ENCODE peak calls at places on chromosomes 5 and 9, in seven cellular contexts. Y is astrocyte, K is heart left ventricle, P is uterus, W is H1, I is heart right ventricle, H is tibial nerve. T is an unnamed sample. For H3K4me1, the result is how much of the 10 kb centered on the place peaks cover.

GRCh38 chr5:135072357-135073247 is 38.6 kb upstream of the PITX1 start:
- DNase-seq in Y (no peak), K (no peak), P (no peak), W (peak), I (no peak), H (no peak), T (peak)

GRCh38 chr5:136109453-136109852 is 23.2 kb upstream of the SMAD5 start:
- DNase-seq in Y (no peak), K (no peak), P (no peak), W (no peak), I (no peak), H (no peak), T (no peak)

GRCh38 chr5:34415559-34416198 is 240.4 kb upstream of the RAI14 start:
- DNase-seq in Y (no peak), K (no peak), P (no peak), W (no peak), I (no peak), H (no peak), T (no peak)

GRCh38 chr5:179294891-179295777 is 50.1 kb downstream of the ADAMTS2 start:
- DNase-seq in Y (peak), K (peak), P (no peak), W (no peak), I (peak), H (no peak), T (peak)

GRCh38 chr5:140840978-140841962 is at the start of gene PCDHA8:
- DNase-seq in Y (no peak), K (no peak), P (no peak), W (peak), I (no peak), H (no peak), T (no peak)

GRCh38 chr5:143235423-143235822 is 168.1 kb downstream of the NR3C1 start:
- DNase-seq in Y (peak), K (no peak), P (no peak), W (no peak), I (no peak), H (no peak), T (no peak)

GRCh38 chr5:10331341-10331796 is 22.1 kb upstream of the MARCHF6 start:
- DNase-seq in Y (peak), K (peak), P (peak), W (no peak), I (peak), H (peak), T (peak)

GRCh38 chr9:116662633-116663032 is 24.5 kb upstream of the TRIM32 start:
- DNase-seq in Y (no peak), K (no peak), P (no peak), W (no peak), I (no peak), H (no peak), T (no peak)

GRCh38 chr9:27861887-27862286 is 288.6 kb upstream of the C9orf72 start:
- DNase-seq in Y (peak), K (no peak), P (no peak), W (no peak), I (no peak), H (no peak), T (no peak)

GRCh38 chr9:128282500-128282899 is 6.4 kb downstream of the SWI5 start:
- DNase-seq in Y (peak), K (no peak), P (no peak), W (no peak), I (no peak), H (no peak), T (no peak)

GRCh38 chr9:70013598-70014196 is 30.0 kb upstream of the MAMDC2 start:
- DNase-seq in Y (peak), K (no peak), P (peak), W (no peak), I (no peak), H (no peak), T (no peak)

GRCh38 chr5:169197343-169197742 is 103.6 kb downstream of the SLIT3 start:
- DNase-seq in Y (no peak), K (no peak), P (no peak), W (no peak), I (no peak), H (no peak), T (no peak)

GRCh38 chr5:11890777-11891176 is 13.5 kb downstream of the CTNND2 start:
- DNase-seq in Y (no peak), K (no peak), P (no peak), W (no peak), I (no peak), H (no peak), T (no peak)

GRCh38 chr9:69946800-69947437 is 96.7 kb upstream of the MAMDC2 start:
- DNase-seq in Y (peak), K (no peak), P (no peak), W (no peak), I (no peak), H (no peak), T (no peak)

GRCh38 chr5:78538240-78538850 is 110.2 kb downstream of the LHFPL2 start:
- DNase-seq in Y (no peak), K (no peak), P (no peak), W (no peak), I (no peak), H (no peak), T (no peak)

GRCh38 chr5:78534148-78535009 is 114.2 kb downstream of the LHFPL2 start:
- DNase-seq in Y (peak), K (peak), P (peak), W (no peak), I (peak), H (no peak), T (peak)

GRCh38 chr5:78536797-78537196 is 111.8 kb downstream of the LHFPL2 start:
- DNase-seq in Y (no peak), K (no peak), P (no peak), W (no peak), I (no peak), H (no peak), T (no peak)

GRCh38 chr5:78537821-78538220 is 110.8 kb downstream of the LHFPL2 start:
- DNase-seq in Y (peak), K (no peak), P (peak), W (no peak), I (no peak), H (no peak), T (no peak)

DNA sequence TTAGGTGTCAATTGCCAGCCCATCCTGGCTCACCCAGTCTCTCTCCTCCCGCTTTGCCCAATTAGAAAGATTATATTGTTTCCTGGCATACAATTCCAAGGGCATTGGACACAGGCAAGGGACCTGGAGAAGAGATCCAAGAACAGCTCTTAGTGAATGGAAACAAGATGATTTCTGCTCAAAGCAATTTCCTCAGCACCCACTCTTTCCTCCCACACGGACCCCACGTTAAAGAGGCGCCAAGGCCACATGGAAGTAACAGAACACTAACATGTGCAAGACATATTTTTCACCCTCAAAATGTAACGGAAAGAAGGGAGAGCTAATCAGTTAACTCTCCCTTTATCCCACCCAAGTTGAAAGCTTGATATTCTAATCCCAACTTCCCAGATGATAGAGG is 111.2 kb downstream of the LHFPL2 start:
- DNase-seq in Y (no peak), K (no peak), P (no peak), W (no peak), I (no peak), H (no peak), T (no peak)
- H3K4me1 ChIP-seq in Y (under half), K (half or more), P (under half), W (under half), I (under half), H (half or more), T (half or more)

GRCh38 chr9:89405832-89406231 is 87.5 kb downstream of the SECISBP2 start:
- DNase-seq in Y (no peak), K (peak), P (no peak), W (no peak), I (peak), H (no peak), T (no peak)

GRCh38 chr9:89410709-89411111 is 87.2 kb downstream of the SEMA4D start:
- DNase-seq in Y (no peak), K (no peak), P (no peak), W (no peak), I (no peak), H (no peak), T (no peak)

GRCh38 chr9:89407070-89407469 is 88.8 kb downstream of the SECISBP2 start:
- DNase-seq in Y (no peak), K (no peak), P (no peak), W (no peak), I (no peak), H (no peak), T (no peak)

GRCh38 chr9:89410022-89410421 is 87.9 kb downstream of the SEMA4D start:
- DNase-seq in Y (no peak), K (no peak), P (no peak), W (no peak), I (no peak), H (no peak), T (no peak)

GRCh38 chr9:89408628-89409101 is 89.2 kb downstream of the SEMA4D start:
- DNase-seq in Y (no peak), K (no peak), P (no peak), W (no peak), I (no peak), H (no peak), T (no peak)
- H3K4me3 ChIP-seq in Y (no peak), K (no peak), P (no peak), W (no peak), I (no peak), H (no peak), T (no peak)

GRCh38 chr9:129487658-129488483 is 133.0 kb downstream of the C9orf50 start:
- DNase-seq in Y (peak), K (peak), P (peak), W (no peak), I (peak), H (peak), T (peak)
- H3K4me1 ChIP-seq in Y (half or more), K (half or more), P (under half), W (under half), I (half or more), H (half or more), T (half or more)

GRCh38 chr5:527646-528591 is 3.7 kb upstream of the SLC9A3 start:
- DNase-seq in Y (no peak), K (peak), P (no peak), W (no peak), I (peak), H (no peak), T (no peak)

GRCh38 chr5:530001-530400 is 5.8 kb upstream of the SLC9A3 start:
- DNase-seq in Y (no peak), K (no peak), P (no peak), W (no peak), I (no peak), H (no peak), T (no peak)

GRCh38 chr5:526456-527088 is 2.3 kb upstream of the SLC9A3 start:
- DNase-seq in Y (no peak), K (no peak), P (no peak), W (no peak), I (peak), H (no peak), T (no peak)

GRCh38 chr5:530556-530955 is 6.3 kb upstream of the SLC9A3 start:
- DNase-seq in Y (no peak), K (no peak), P (no peak), W (no peak), I (no peak), H (no peak), T (no peak)

DNA sequence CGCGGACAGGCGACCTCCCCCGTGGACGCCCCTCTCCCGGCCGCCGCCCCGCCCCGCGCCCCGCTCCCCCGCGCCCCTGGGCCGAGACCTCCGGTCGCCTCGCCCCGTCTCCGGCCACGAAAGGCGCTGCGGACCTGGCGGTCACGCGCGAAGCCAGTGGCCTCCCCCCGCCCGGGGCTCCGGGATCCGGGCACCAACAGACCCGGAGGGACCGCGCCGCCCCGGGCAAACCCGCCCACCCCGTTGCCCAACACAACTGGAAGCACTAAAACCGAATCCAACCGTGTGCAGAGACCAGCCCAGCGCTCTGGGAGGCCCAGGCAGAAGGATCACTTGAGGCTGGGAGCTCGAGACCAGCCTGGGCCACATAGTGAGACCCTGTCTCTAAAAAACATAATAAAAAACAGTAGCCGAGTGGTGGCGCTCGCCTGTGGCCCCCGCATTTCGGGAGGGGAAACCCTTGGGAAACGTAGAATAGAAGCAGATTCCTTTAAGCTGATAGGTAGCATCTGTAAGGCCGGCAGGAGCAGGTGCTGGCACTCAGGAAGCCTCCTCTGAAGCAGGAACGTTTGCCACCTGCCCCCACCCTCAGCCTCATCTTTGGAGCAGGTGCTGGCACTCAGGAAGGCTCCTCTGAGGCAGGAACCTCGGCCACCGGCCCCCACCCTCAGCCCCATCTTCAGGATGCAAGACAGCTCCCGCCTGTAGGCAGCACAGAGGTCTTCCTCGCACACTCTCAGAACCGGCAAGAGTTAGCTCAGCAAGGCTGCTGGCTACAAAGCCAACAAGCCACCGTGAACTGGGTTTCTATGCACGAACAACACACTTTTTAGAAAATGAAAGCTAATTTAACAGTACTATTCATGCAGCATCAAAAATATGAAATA is 4.6 kb upstream of the SLC9A3 start:
- DNase-seq in Y (no peak), K (no peak), P (no peak), W (no peak), I (peak), H (no peak), T (no peak)
- H3K4me3 ChIP-seq in Y (no peak), K (no peak), P (no peak), W (peak), I (no peak), H (peak), T (no peak)